ENCODE peak calls at places on chromosomes 5 and 9, in six cellular contexts. One of them, this sample, is unnamed.

GRCh38 chr5:61277190-61277589 is 54.9 kb upstream of the ZSWIM6 start:
- DNase-seq in right lobe of liver: no peak
- DNase-seq in foreskin fibroblast: peak
- DNase-seq in MM.1S: peak
- DNase-seq in heart left ventricle: no peak
- DNase-seq in lower lobe of right lung: no peak
- DNase-seq in this sample: no peak

GRCh38 chr5:23571059-23571458 is 63.6 kb downstream of the PRDM9 start:
- DNase-seq in MM.1S: no peak
- DNase-seq in heart left ventricle: no peak
- DNase-seq in lower lobe of right lung: no peak
- DNase-seq in right lobe of liver: no peak
- DNase-seq in foreskin fibroblast: no peak
- DNase-seq in this sample: no peak

GRCh38 chr9:8868632-8869031 is 1069.1 kb upstream of the DMAC1 start:
- DNase-seq in foreskin fibroblast: peak
- DNase-seq in lower lobe of right lung: no peak
- DNase-seq in right lobe of liver: no peak
- DNase-seq in heart left ventricle: no peak
- DNase-seq in MM.1S: no peak
- DNase-seq in this sample: no peak

GRCh38 chr9:136251264-136252115 is 5.9 kb upstream of the QSOX2 start:
- DNase-seq in MM.1S: no peak
- DNase-seq in foreskin fibroblast: peak
- DNase-seq in right lobe of liver: no peak
- DNase-seq in lower lobe of right lung: no peak
- DNase-seq in heart left ventricle: no peak
- DNase-seq in this sample: no peak

GRCh38 chr5:1363581-1363980 is 18.7 kb upstream of the CLPTM1L start:
- DNase-seq in MM.1S: no peak
- DNase-seq in heart left ventricle: no peak
- DNase-seq in right lobe of liver: peak
- DNase-seq in foreskin fibroblast: no peak
- DNase-seq in lower lobe of right lung: no peak
- DNase-seq in this sample: no peak

GRCh38 chr9:85528607-85529006 is 213.1 kb downstream of the AGTPBP1 start:
- DNase-seq in right lobe of liver: no peak
- DNase-seq in foreskin fibroblast: no peak
- DNase-seq in heart left ventricle: no peak
- DNase-seq in lower lobe of right lung: no peak
- DNase-seq in MM.1S: no peak
- DNase-seq in this sample: no peak

GRCh38 chr5:127400524-127400923 is 109.9 kb downstream of the MEGF10 start:
- DNase-seq in heart left ventricle: no peak
- DNase-seq in MM.1S: no peak
- DNase-seq in right lobe of liver: no peak
- DNase-seq in lower lobe of right lung: no peak
- DNase-seq in foreskin fibroblast: no peak
- DNase-seq in this sample: no peak

GRCh38 chr9:107447081-107447480 is 42.5 kb downstream of the KLF4 start:
- DNase-seq in heart left ventricle: no peak
- DNase-seq in right lobe of liver: no peak
- DNase-seq in MM.1S: no peak
- DNase-seq in foreskin fibroblast: no peak
- DNase-seq in lower lobe of right lung: no peak
- DNase-seq in this sample: no peak

GRCh38 chr5:21236896-21237830 is 1249.2 kb upstream of the CDH18 start:
- DNase-seq in lower lobe of right lung: no peak
- DNase-seq in foreskin fibroblast: no peak
- DNase-seq in MM.1S: no peak
- DNase-seq in right lobe of liver: no peak
- DNase-seq in heart left ventricle: no peak
- DNase-seq in this sample: peak

GRCh38 chr5:67287795-67288194 is 91.2 kb upstream of the CD180 start:
- DNase-seq in lower lobe of right lung: no peak
- DNase-seq in foreskin fibroblast: peak
- DNase-seq in MM.1S: no peak
- DNase-seq in heart left ventricle: no peak
- DNase-seq in right lobe of liver: no peak
- DNase-seq in this sample: peak

GRCh38 chr9:89440951-89441654 is 56.8 kb downstream of the SEMA4D start:
- DNase-seq in lower lobe of right lung: peak
- DNase-seq in right lobe of liver: peak
- DNase-seq in MM.1S: no peak
- DNase-seq in heart left ventricle: no peak
- DNase-seq in foreskin fibroblast: no peak
- DNase-seq in this sample: no peak
- H3K4me3 ChIP-seq in lower lobe of right lung: no peak
- H3K4me3 ChIP-seq in right lobe of liver: no peak
- H3K4me3 ChIP-seq in MM.1S: no peak
- H3K4me3 ChIP-seq in heart left ventricle: no peak
- H3K4me3 ChIP-seq in foreskin fibroblast: no peak
- H3K4me3 ChIP-seq in this sample: no peak

DNA sequence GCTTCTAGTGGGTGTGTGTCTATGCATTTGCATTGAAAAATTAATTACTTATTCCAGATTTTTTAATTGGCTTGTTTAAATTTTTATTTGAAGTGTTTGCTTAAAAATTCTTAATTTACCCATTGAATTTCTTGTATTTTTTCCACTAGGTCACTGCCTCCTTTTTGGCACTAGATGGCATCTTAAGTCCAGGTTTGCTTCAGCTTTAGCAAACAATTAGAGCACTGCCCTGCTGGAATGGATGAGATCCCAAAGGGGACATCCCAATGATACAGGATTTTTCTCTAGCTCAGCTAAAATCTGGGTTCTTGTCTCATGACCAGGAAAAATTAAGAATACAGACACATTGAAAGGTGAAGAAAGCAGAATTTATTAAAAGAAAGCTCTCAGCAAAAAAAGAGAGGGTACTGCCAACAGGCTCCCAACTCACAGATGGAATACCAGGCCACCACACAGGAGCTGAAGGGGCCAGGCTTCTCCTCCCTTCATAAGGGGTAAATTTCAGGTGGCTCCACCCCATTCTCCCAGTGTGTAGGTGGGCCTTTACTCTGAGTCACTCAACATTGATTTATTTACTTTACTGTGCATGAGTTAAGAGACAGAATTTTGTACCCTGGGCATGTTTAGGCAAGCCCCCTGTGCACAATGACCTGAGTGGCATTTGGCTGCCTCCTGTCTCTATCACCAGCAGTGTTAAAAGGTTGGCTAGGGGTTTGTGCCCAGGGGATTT is 532.4 kb downstream of the ANXA1 start:
- DNase-seq in heart left ventricle: no peak
- DNase-seq in MM.1S: peak
- DNase-seq in foreskin fibroblast: peak
- DNase-seq in right lobe of liver: no peak
- DNase-seq in lower lobe of right lung: no peak
- DNase-seq in this sample: peak
- TF ChIP-seq CTCF in heart left ventricle: no peak
- TF ChIP-seq CTCF in MM.1S: peak
- TF ChIP-seq CTCF in foreskin fibroblast: peak
- TF ChIP-seq CTCF in right lobe of liver: peak
- TF ChIP-seq CTCF in lower lobe of right lung: no peak
- TF ChIP-seq CTCF in this sample: peak

DNA sequence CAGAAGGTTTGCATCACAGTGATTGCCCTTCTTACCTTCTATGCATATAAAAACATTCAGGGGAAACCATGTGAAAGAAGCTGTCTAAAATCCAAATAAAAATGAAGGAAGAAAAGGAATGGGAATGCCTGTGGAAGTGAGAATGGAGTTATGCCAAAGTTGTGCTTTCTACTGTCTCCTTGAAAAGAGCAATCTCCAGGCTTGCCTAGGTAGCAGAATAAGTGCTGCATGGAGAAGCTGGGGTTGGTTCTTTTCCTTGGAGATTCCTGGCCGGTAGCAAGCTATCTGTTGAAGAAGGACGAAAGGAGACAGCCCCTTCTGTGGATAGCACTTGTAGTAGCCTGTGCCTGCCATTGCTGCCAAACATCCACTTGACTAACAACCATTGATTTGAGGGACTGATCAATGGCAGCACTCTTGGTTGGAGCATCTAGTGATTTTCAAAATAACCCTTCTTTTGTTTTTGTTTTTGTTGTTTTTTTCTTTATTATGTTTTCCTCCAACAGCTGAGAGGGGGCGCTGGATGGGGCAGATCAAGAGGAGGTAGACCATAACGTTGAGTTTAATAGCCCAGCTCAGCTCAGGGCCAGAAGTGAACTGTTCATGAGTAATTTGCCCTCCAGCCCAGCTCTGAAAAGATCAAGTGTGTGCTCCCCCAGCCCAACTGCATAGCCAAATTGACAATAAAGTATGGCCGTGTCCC is 1.6 kb downstream of the PLCXD3 start:
- DNase-seq in lower lobe of right lung: no peak
- DNase-seq in right lobe of liver: no peak
- DNase-seq in MM.1S: no peak
- DNase-seq in foreskin fibroblast: no peak
- DNase-seq in heart left ventricle: no peak
- DNase-seq in this sample: peak
- H3K4me3 ChIP-seq in lower lobe of right lung: peak
- H3K4me3 ChIP-seq in right lobe of liver: no peak
- H3K4me3 ChIP-seq in MM.1S: no peak
- H3K4me3 ChIP-seq in foreskin fibroblast: no peak
- H3K4me3 ChIP-seq in heart left ventricle: peak
- H3K4me3 ChIP-seq in this sample: no peak

GRCh38 chr5:179274321-179275315 is 70.6 kb downstream of the ADAMTS2 start:
- DNase-seq in foreskin fibroblast: peak
- DNase-seq in MM.1S: no peak
- DNase-seq in right lobe of liver: peak
- DNase-seq in heart left ventricle: no peak
- DNase-seq in lower lobe of right lung: peak
- DNase-seq in this sample: no peak
- TF ChIP-seq CTCF in foreskin fibroblast: peak
- TF ChIP-seq CTCF in MM.1S: no peak
- TF ChIP-seq CTCF in right lobe of liver: no peak
- TF ChIP-seq CTCF in heart left ventricle: peak
- TF ChIP-seq CTCF in lower lobe of right lung: no peak
- TF ChIP-seq CTCF in this sample: no peak

GRCh38 chr5:155532621-155533314 is 519.2 kb downstream of the KIF4B start:
- DNase-seq in foreskin fibroblast: peak
- DNase-seq in right lobe of liver: no peak
- DNase-seq in MM.1S: no peak
- DNase-seq in heart left ventricle: no peak
- DNase-seq in lower lobe of right lung: no peak
- DNase-seq in this sample: peak

GRCh38 chr5:155529366-155529765 is 515.8 kb downstream of the KIF4B start:
- DNase-seq in right lobe of liver: no peak
- DNase-seq in lower lobe of right lung: no peak
- DNase-seq in heart left ventricle: no peak
- DNase-seq in MM.1S: no peak
- DNase-seq in foreskin fibroblast: peak
- DNase-seq in this sample: peak

DNA sequence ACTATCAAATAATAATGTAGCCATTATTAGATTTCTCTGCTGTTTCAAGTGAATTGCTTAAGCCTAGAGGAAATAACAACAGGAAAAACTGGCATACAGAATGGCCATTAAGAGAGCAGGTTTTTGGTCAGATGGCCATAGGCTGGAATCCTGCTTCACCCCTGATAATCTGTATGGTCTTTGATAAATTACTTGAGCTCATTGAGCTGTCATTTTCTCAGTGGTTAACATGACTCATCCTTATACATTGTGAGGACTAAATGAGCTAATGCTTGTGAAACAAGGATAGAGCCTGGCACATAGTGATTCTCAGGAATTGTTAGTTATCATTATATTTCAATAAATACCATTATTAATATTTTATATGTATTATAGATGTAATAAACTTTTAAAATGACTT is 516.5 kb downstream of the KIF4B start:
- DNase-seq in lower lobe of right lung: no peak
- DNase-seq in right lobe of liver: no peak
- DNase-seq in heart left ventricle: no peak
- DNase-seq in MM.1S: no peak
- DNase-seq in foreskin fibroblast: peak
- DNase-seq in this sample: peak
- H3K4me3 ChIP-seq in lower lobe of right lung: no peak
- H3K4me3 ChIP-seq in right lobe of liver: no peak
- H3K4me3 ChIP-seq in heart left ventricle: no peak
- H3K4me3 ChIP-seq in MM.1S: no peak
- H3K4me3 ChIP-seq in foreskin fibroblast: no peak
- H3K4me3 ChIP-seq in this sample: no peak